ENCODE peak calls at places on chromosomes 7 and 10, in five cellular contexts. One of them, this sample, is unnamed.

GRCh38 chr10:929965-930364 is 1.5 kb downstream of the LARP4B start:
- DNase-seq in IMR-90: no peak
- DNase-seq in colonic mucosa: no peak
- DNase-seq in astrocyte: no peak
- DNase-seq in GM23248: peak; percentile 20
- DNase-seq in this sample: peak; percentile 28

GRCh38 chr10:10092581-10092980 is 925.1 kb upstream of the CELF2 start:
- DNase-seq in IMR-90: peak; percentile 21
- DNase-seq in colonic mucosa: no peak
- DNase-seq in GM23248: peak; percentile 14
- DNase-seq in astrocyte: peak; percentile 28
- DNase-seq in this sample: no peak

GRCh38 chr10:103154464-103155299 is 38.4 kb downstream of the NT5C2 start:
- DNase-seq in colonic mucosa: no peak
- DNase-seq in astrocyte: peak; percentile 57
- DNase-seq in IMR-90: no peak
- DNase-seq in GM23248: peak; percentile 29
- DNase-seq in this sample: peak; percentile 40

GRCh38 chr7:37083311-37084096 is 359.2 kb upstream of the AOAH start:
- DNase-seq in astrocyte: peak; percentile 49
- DNase-seq in colonic mucosa: peak; percentile 19
- DNase-seq in GM23248: peak; percentile 37
- DNase-seq in IMR-90: peak; percentile 46
- DNase-seq in this sample: peak; percentile 67

GRCh38 chr10:59362184-59362966 is at the start of gene FAM13C:
- DNase-seq in astrocyte: peak; percentile 47
- DNase-seq in IMR-90: peak; percentile 63
- DNase-seq in GM23248: peak; percentile 70
- DNase-seq in colonic mucosa: peak; percentile 63
- DNase-seq in this sample: peak; percentile 73

GRCh38 chr10:119316729-119317097 is 109.3 kb downstream of the GRK5 start:
- DNase-seq in astrocyte: peak; percentile 86
- DNase-seq in IMR-90: peak; percentile 92
- DNase-seq in GM23248: peak; percentile 89
- DNase-seq in colonic mucosa: no peak
- DNase-seq in this sample: peak; percentile 84

GRCh38 chr7:100584677-100585510 is 1.0 kb downstream of the LRCH4 start:
- DNase-seq in colonic mucosa: peak; percentile 81
- DNase-seq in astrocyte: peak; percentile 70
- DNase-seq in GM23248: peak; percentile 75
- DNase-seq in IMR-90: peak; percentile 89
- DNase-seq in this sample: peak; percentile 74

GRCh38 chr7:47946581-47947354 is 1.5 kb downstream of the PKD1L1 start:
- DNase-seq in IMR-90: no peak
- DNase-seq in astrocyte: no peak
- DNase-seq in GM23248: no peak
- DNase-seq in colonic mucosa: no peak
- DNase-seq in this sample: no peak

GRCh38 chr10:104614245-104614831 is 26.8 kb upstream of the SORCS3 start:
- DNase-seq in GM23248: peak; percentile 57
- DNase-seq in colonic mucosa: peak; percentile 24
- DNase-seq in astrocyte: no peak
- DNase-seq in IMR-90: peak; percentile 3
- DNase-seq in this sample: peak; percentile 8

GRCh38 chr10:129870926-129871660 is 93.0 kb downstream of the EBF3 start:
- DNase-seq in IMR-90: peak; percentile 15
- DNase-seq in astrocyte: no peak
- DNase-seq in colonic mucosa: no peak
- DNase-seq in GM23248: peak; percentile 60
- DNase-seq in this sample: no peak

DNA sequence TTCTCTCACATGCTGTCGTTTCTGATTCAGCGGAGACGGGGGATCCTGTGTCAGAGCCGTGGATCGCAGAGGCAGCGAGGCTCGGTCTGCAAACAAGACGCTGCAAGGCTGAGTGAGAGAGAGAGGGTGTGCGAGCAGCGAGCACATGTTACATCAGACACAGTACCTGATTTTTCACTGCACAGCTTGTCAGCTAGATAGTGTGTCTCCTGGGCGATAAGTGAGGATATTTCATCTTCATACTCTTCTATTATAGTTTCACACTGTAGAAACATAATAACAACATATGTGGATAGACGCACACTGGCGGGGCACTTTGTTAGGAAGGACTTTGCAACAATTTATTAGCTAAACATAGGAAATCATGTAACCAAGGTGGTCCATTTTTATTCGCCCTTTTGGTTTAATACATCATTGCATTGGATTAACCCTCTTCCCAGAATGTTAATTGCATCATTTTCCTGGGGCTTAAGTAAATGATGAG is 39.5 kb downstream of the CNPY1 start:
- DNase-seq in colonic mucosa: no peak
- DNase-seq in IMR-90: peak; percentile 16
- DNase-seq in GM23248: peak; percentile 13
- DNase-seq in astrocyte: no peak
- DNase-seq in this sample: peak; percentile 12
- H3K4me3 ChIP-seq in colonic mucosa: no peak overlapping the region
- H3K4me3 ChIP-seq in IMR-90: no peak overlapping the region
- H3K4me3 ChIP-seq in GM23248: no peak overlapping the region
- H3K4me3 ChIP-seq in astrocyte: no peak overlapping the region
- H3K4me3 ChIP-seq in this sample: no peak overlapping the region

GRCh38 chr7:66033471-66034385 is 41.9 kb upstream of the ASL start:
- DNase-seq in GM23248: peak; percentile 53
- DNase-seq in astrocyte: no peak
- DNase-seq in IMR-90: peak; percentile 22
- DNase-seq in colonic mucosa: no peak
- DNase-seq in this sample: no peak
- H3K9ac ChIP-seq in GM23248: no peak overlapping the region
- H3K9ac ChIP-seq in astrocyte: no peak overlapping the region
- H3K9ac ChIP-seq in IMR-90: no peak overlapping the region
- H3K9ac ChIP-seq in colonic mucosa: no peak overlapping the region
- H3K9ac ChIP-seq in this sample: no peak overlapping the region

DNA sequence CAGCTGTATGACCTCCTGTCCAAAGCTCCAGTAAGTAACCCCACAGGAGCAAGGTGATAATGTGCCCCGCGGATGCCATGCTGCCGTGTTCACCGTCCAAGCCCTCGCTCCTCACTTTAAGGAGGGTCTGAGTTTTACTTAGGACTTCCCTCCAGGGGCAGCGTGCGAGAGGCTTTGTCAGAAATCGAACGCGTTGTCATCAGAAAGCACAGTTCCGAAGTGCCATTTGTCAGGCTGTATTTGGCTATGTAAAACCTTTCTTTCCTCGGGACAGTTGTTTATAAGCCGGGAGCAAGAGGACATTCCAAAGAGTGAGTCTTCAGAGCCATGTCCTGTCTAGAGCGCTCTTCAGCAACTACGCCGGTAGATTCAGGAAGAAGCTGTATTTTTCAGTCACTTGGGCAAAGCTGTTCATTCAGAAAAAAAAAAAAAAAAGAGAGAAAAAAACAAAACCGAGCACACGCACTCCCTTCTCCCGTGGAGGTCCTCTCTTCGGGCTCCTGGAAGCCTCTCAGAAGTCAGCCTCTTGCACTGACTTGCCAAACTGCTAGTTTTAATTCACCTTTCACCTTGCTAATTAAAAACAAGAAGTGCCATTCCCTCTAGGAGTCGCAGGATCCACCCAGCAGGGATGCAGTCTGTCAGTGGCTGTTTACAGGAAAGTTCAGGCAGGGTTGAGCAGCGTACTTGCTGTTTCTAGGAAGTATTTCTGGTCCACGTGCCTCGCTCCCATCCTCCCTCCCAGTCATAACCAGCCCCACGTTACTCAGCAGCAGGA is at the start of gene SEMA3E:
- DNase-seq in colonic mucosa: peak; percentile 21
- DNase-seq in IMR-90: peak; percentile 35
- DNase-seq in GM23248: peak; percentile 65
- DNase-seq in astrocyte: peak; percentile 67
- DNase-seq in this sample: peak; percentile 56
- H3K4me3 ChIP-seq in colonic mucosa: peak within 1 kb of the TSS; percentile 18
- H3K4me3 ChIP-seq in IMR-90: peak within 1 kb of the TSS; percentile 51
- H3K4me3 ChIP-seq in GM23248: peak within 1 kb of the TSS; percentile 77
- H3K4me3 ChIP-seq in astrocyte: peak within 1 kb of the TSS; percentile 67
- H3K4me3 ChIP-seq in this sample: peak within 1 kb of the TSS; percentile 85

GRCh38 chr10:22335204-22335956 is 9.9 kb upstream of the SPAG6 start:
- DNase-seq in GM23248: peak; percentile 86
- DNase-seq in colonic mucosa: peak; percentile 53
- DNase-seq in astrocyte: peak; percentile 37
- DNase-seq in IMR-90: peak; percentile 52
- DNase-seq in this sample: peak; percentile 26

GRCh38 chr10:22332116-22332692 is 11.3 kb downstream of the BMI1 start:
- DNase-seq in astrocyte: no peak
- DNase-seq in colonic mucosa: no peak
- DNase-seq in GM23248: no peak
- DNase-seq in IMR-90: no peak
- DNase-seq in this sample: no peak

GRCh38 chr10:22333167-22333566 is 12.1 kb upstream of the SPAG6 start:
- DNase-seq in astrocyte: no peak
- DNase-seq in colonic mucosa: no peak
- DNase-seq in IMR-90: no peak
- DNase-seq in GM23248: no peak
- DNase-seq in this sample: no peak

GRCh38 chr10:22333667-22334282 is 11.5 kb upstream of the SPAG6 start:
- DNase-seq in astrocyte: no peak
- DNase-seq in GM23248: no peak
- DNase-seq in colonic mucosa: no peak
- DNase-seq in IMR-90: no peak
- DNase-seq in this sample: no peak

DNA sequence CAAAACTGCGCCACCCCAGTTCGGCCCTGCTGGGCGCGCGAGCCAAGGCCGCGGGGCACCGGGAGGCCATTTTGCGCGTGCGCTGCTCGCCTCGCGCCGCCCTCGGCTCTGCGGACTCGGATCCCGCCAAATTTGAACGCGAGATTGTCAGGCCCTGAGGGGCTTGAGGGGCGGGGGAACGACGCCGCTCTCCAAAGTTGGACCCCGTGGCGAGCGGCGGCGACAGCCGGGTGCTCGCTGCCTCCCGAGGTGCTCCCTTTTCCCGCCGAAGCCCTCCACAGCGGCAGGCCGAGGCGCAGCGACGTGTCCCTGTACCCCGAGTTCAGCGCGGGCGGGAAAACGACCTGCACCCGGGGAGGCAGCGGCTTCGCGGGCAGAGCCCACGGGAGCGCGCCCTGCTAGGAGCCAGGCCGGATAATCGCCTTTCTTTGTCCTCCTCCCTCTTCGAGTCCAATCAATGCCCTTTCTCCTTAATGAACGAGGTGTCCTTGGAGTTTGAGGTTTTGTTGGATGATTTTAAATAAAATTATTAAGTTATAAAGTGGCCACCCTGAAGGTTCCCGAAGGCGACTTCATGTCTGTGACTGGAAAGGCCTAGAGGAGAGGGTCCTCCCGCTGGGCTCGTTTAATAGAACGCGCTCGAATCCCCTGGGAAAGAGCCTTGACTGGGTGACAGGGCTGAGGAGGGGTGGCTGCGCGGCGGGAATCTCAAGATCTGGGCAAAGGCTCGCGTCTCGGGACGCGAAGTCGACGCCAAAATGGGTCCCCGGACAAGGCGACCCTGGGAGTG is 10.7 kb upstream of the SPAG6 start:
- DNase-seq in colonic mucosa: peak; percentile 34
- DNase-seq in astrocyte: no peak
- DNase-seq in IMR-90: no peak
- DNase-seq in GM23248: no peak
- DNase-seq in this sample: no peak
- H3K9ac ChIP-seq in colonic mucosa: peak overlapping the region; percentile 64
- H3K9ac ChIP-seq in astrocyte: peak overlapping the region; percentile 51
- H3K9ac ChIP-seq in IMR-90: no peak overlapping the region
- H3K9ac ChIP-seq in GM23248: peak overlapping the region; percentile 80
- H3K9ac ChIP-seq in this sample: peak overlapping the region; percentile 40

GRCh38 chr7:2438775-2439174 is 35.4 kb downstream of the CHST12 start:
- DNase-seq in IMR-90: no peak
- DNase-seq in astrocyte: no peak
- DNase-seq in GM23248: no peak
- DNase-seq in colonic mucosa: no peak
- DNase-seq in this sample: no peak
- H3K4me3 ChIP-seq in IMR-90: no peak overlapping the region
- H3K4me3 ChIP-seq in astrocyte: no peak overlapping the region
- H3K4me3 ChIP-seq in GM23248: no peak overlapping the region
- H3K4me3 ChIP-seq in colonic mucosa: no peak overlapping the region
- H3K4me3 ChIP-seq in this sample: no peak overlapping the region

GRCh38 chr7:76054129-76055120 is 6.5 kb downstream of the MDH2 start:
- DNase-seq in colonic mucosa: no peak
- DNase-seq in IMR-90: peak; percentile 77
- DNase-seq in GM23248: peak; percentile 74
- DNase-seq in astrocyte: peak; percentile 14
- DNase-seq in this sample: peak; percentile 66
- H3K9ac ChIP-seq in colonic mucosa: no peak overlapping the region
- H3K9ac ChIP-seq in IMR-90: no peak overlapping the region
- H3K9ac ChIP-seq in GM23248: peak overlapping the region; percentile 58
- H3K9ac ChIP-seq in astrocyte: peak overlapping the region; percentile 39
- H3K9ac ChIP-seq in this sample: peak overlapping the region; percentile 23